ENCODE peak calls at places on chromosomes 6 and 20, in five cellular contexts. N is neural progenitor cell; Y is stimulated activated CD4-positive, alpha-beta T cell treated with anti-CD3 and anti-CD28 coated beads, Interleukin-15, amount 100 ng/mL, for 1 hour; U is CD14-positive monocyte; R is GM23338. Q is an unnamed sample.

GRCh38 chr6:135987226-135987625 is 135.7 kb downstream of the PDE7B start:
- DNase-seq in Y (no peak), N (no peak), U (no peak), R (no peak), Q (no peak)

GRCh38 chr20:2874456-2874855 is 1.2 kb downstream of the PTPRA start:
- DNase-seq in U (no peak), R (peak; percentile 16), N (peak; percentile 20), Y (no peak), Q (no peak)

GRCh38 chr6:121584591-121585369 is 149.3 kb downstream of the GJA1 start:
- DNase-seq in R (no peak), U (no peak), N (no peak), Y (no peak), Q (no peak)

GRCh38 chr6:22600059-22600458 is 30.7 kb downstream of the HDGFL1 start:
- DNase-seq in U (no peak), R (no peak), Y (no peak), N (no peak), Q (no peak)

GRCh38 chr6:31826793-31827285 is 699 bp upstream of the HSPA1B start:
- DNase-seq in R (peak; percentile 83), Y (no peak), U (peak; percentile 52), N (peak; percentile 57), Q (no peak)

GRCh38 chr6:82072771-82073170 is 174.8 kb downstream of the IBTK start:
- DNase-seq in N (no peak), U (no peak), R (no peak), Y (no peak), Q (no peak)

GRCh38 chr6:11042750-11043551 is 1.2 kb downstream of the ELOVL2 start:
- DNase-seq in U (no peak), Y (no peak), R (peak; percentile 29), N (peak; percentile 49), Q (peak; percentile 20)

GRCh38 chr6:111254779-111255166 is 167.5 kb downstream of the SLC16A10 start:
- DNase-seq in U (no peak), Y (no peak), R (no peak), N (no peak), Q (no peak)

GRCh38 chr20:48230251-48230650 is 445.0 kb upstream of the SULF2 start:
- DNase-seq in N (no peak), R (no peak), Y (no peak), U (no peak), Q (no peak)

GRCh38 chr6:160226118-160226541 is 32.5 kb downstream of the SLC22A2 start:
- DNase-seq in N (no peak), R (no peak), U (no peak), Y (no peak), Q (no peak)

GRCh38 chr6:69768664-69769063 is 28.1 kb downstream of the LMBRD1 start:
- DNase-seq in N (no peak), Y (no peak), U (no peak), R (no peak), Q (no peak)

GRCh38 chr20:17626217-17627007 is 55.6 kb downstream of the RRBP1 start:
- DNase-seq in U (no peak), N (no peak), R (no peak), Y (no peak), Q (no peak)

GRCh38 chr20:48359692-48360337 is 468.0 kb downstream of the PREX1 start:
- DNase-seq in R (no peak), N (no peak), Y (no peak), U (no peak), Q (no peak)

GRCh38 chr6:27143474-27144026 is 104.0 kb upstream of the PRSS16 start:
- DNase-seq in N (no peak), U (no peak), Y (no peak), R (no peak), Q (no peak)

GRCh38 chr20:48745330-48745729 is 82.5 kb downstream of the PREX1 start:
- DNase-seq in Y (no peak), R (no peak), N (no peak), U (no peak), Q (no peak)

GRCh38 chr6:33628401-33628964 is 7.4 kb downstream of the ITPR3 start:
- DNase-seq in Y (no peak), U (no peak), R (no peak), N (no peak), Q (no peak)

GRCh38 chr20:25022680-25023079 is 30.1 kb upstream of the APMAP start:
- DNase-seq in Y (no peak), U (peak; percentile 13), N (no peak), R (no peak), Q (no peak)

GRCh38 chr6:145845557-145845956 is 31.0 kb upstream of the FBXO30 start:
- DNase-seq in Y (no peak), U (no peak), N (no peak), R (no peak), Q (no peak)

GRCh38 chr6:43809417-43810305 is 39.6 kb downstream of the VEGFA start:
- DNase-seq in Y (no peak), U (no peak), N (no peak), R (no peak), Q (no peak)

GRCh38 chr6:39221746-39222641 is 7.3 kb downstream of the KCNK5 start:
- DNase-seq in U (no peak), N (no peak), Y (no peak), R (no peak), Q (no peak)

GRCh38 chr20:5393218-5393870 is 76.6 kb upstream of the PROKR2 start:
- DNase-seq in Y (no peak), R (no peak), N (peak; percentile 68), U (no peak), Q (no peak)

GRCh38 chr6:145669627-145670034 is 65.7 kb downstream of the EPM2A start:
- DNase-seq in Y (no peak), R (no peak), U (no peak), N (no peak), Q (peak; percentile 38)

GRCh38 chr6:125598422-125598821 is 151.0 kb upstream of the HEY2 start:
- DNase-seq in Y (no peak), N (no peak), U (peak; percentile 87), R (no peak), Q (no peak)

GRCh38 chr20:49957487-49957938 is 21.3 kb downstream of the RNF114 start:
- DNase-seq in U (no peak), R (no peak), N (no peak), Y (no peak), Q (no peak)

GRCh38 chr6:18022398-18023231 is 35.2 kb upstream of the KIF13A start:
- DNase-seq in N (peak; percentile 95), U (no peak), R (peak; percentile 97), Y (no peak), Q (no peak)

GRCh38 chr20:58267389-58268215 is 39.1 kb upstream of the ANKRD60 start:
- DNase-seq in N (no peak), U (no peak), Y (no peak), R (no peak), Q (no peak)

GRCh38 chr6:33677689-33678088 is 33.8 kb downstream of the UQCC2 start:
- DNase-seq in R (no peak), N (no peak), Y (no peak), U (no peak), Q (no peak)

GRCh38 chr6:13267142-13267621 is 61.2 kb downstream of the TBC1D7 start:
- DNase-seq in U (no peak), R (no peak), N (no peak), Y (no peak), Q (no peak)

GRCh38 chr6:32081168-32081624 is 27.9 kb downstream of the TNXB start:
- DNase-seq in Y (no peak), U (peak; percentile 30), N (no peak), R (no peak), Q (peak; percentile 80)

GRCh38 chr20:46970937-46971630 is 76.4 kb downstream of the EYA2 start:
- DNase-seq in Y (no peak), U (no peak), N (peak; percentile 87), R (peak; percentile 98), Q (no peak)

Q was measured in foreskin melanocyte.